ENCODE peak calls at places on chromosomes 1 and 21, in eight cellular contexts. One of them, this sample, is unnamed.

GRCh38 chr1:96376846-96377245 is 344.7 kb upstream of the PTBP2 start:
- DNase-seq in AG09319: no peak
- DNase-seq in anterior cingulate cortex: no peak
- DNase-seq in A549: no peak
- DNase-seq in CD8-positive, alpha-beta memory T cell: no peak
- DNase-seq in left ventricle myocardium inferior: no peak
- DNase-seq in activated CD8-positive, alpha-beta memory T cell treated with anti-CD3 and anti-CD28 coated beads, Interleukin-2, amount 50 U/mL, for 4 hours: no peak
- DNase-seq in stimulated activated CD4-positive, alpha-beta T cell treated with anti-CD3 and anti-CD28 coated beads, Interleukin-4, amount 100 ng/mL, for 4 hours: no peak
- DNase-seq in this sample: no peak

GRCh38 chr1:164343189-164343588 is 215.8 kb upstream of the PBX1 start:
- DNase-seq in AG09319: no peak
- DNase-seq in anterior cingulate cortex: no peak
- DNase-seq in A549: no peak
- DNase-seq in CD8-positive, alpha-beta memory T cell: no peak
- DNase-seq in left ventricle myocardium inferior: no peak
- DNase-seq in activated CD8-positive, alpha-beta memory T cell treated with anti-CD3 and anti-CD28 coated beads, Interleukin-2, amount 50 U/mL, for 4 hours: no peak
- DNase-seq in stimulated activated CD4-positive, alpha-beta T cell treated with anti-CD3 and anti-CD28 coated beads, Interleukin-4, amount 100 ng/mL, for 4 hours: no peak
- DNase-seq in this sample: no peak

GRCh38 chr1:69221492-69221990 is 346.2 kb upstream of the LRRC7 start:
- DNase-seq in AG09319: no peak
- DNase-seq in anterior cingulate cortex: no peak
- DNase-seq in A549: no peak
- DNase-seq in CD8-positive, alpha-beta memory T cell: no peak
- DNase-seq in left ventricle myocardium inferior: no peak
- DNase-seq in activated CD8-positive, alpha-beta memory T cell treated with anti-CD3 and anti-CD28 coated beads, Interleukin-2, amount 50 U/mL, for 4 hours: no peak
- DNase-seq in stimulated activated CD4-positive, alpha-beta T cell treated with anti-CD3 and anti-CD28 coated beads, Interleukin-4, amount 100 ng/mL, for 4 hours: no peak
- DNase-seq in this sample: no peak

GRCh38 chr1:153122831-153123421 is 9.6 kb upstream of the SPRR2F start:
- DNase-seq in AG09319: no peak
- DNase-seq in anterior cingulate cortex: no peak
- DNase-seq in A549: peak; percentile 2
- DNase-seq in CD8-positive, alpha-beta memory T cell: no peak
- DNase-seq in left ventricle myocardium inferior: no peak
- DNase-seq in activated CD8-positive, alpha-beta memory T cell treated with anti-CD3 and anti-CD28 coated beads, Interleukin-2, amount 50 U/mL, for 4 hours: no peak
- DNase-seq in stimulated activated CD4-positive, alpha-beta T cell treated with anti-CD3 and anti-CD28 coated beads, Interleukin-4, amount 100 ng/mL, for 4 hours: no peak
- DNase-seq in this sample: no peak

GRCh38 chr1:155978973-155979429 is 654 bp upstream of the ARHGEF2 start:
- DNase-seq in AG09319: no peak
- DNase-seq in anterior cingulate cortex: no peak
- DNase-seq in A549: no peak
- DNase-seq in CD8-positive, alpha-beta memory T cell: no peak
- DNase-seq in left ventricle myocardium inferior: peak; percentile 46
- DNase-seq in activated CD8-positive, alpha-beta memory T cell treated with anti-CD3 and anti-CD28 coated beads, Interleukin-2, amount 50 U/mL, for 4 hours: no peak
- DNase-seq in stimulated activated CD4-positive, alpha-beta T cell treated with anti-CD3 and anti-CD28 coated beads, Interleukin-4, amount 100 ng/mL, for 4 hours: no peak
- DNase-seq in this sample: peak; percentile 72

GRCh38 chr1:106998431-106999002 is 58.0 kb upstream of the PRMT6 start:
- DNase-seq in AG09319: no peak
- DNase-seq in anterior cingulate cortex: no peak
- DNase-seq in A549: no peak
- DNase-seq in CD8-positive, alpha-beta memory T cell: no peak
- DNase-seq in left ventricle myocardium inferior: no peak
- DNase-seq in activated CD8-positive, alpha-beta memory T cell treated with anti-CD3 and anti-CD28 coated beads, Interleukin-2, amount 50 U/mL, for 4 hours: no peak
- DNase-seq in stimulated activated CD4-positive, alpha-beta T cell treated with anti-CD3 and anti-CD28 coated beads, Interleukin-4, amount 100 ng/mL, for 4 hours: no peak
- DNase-seq in this sample: no peak

GRCh38 chr1:100556181-100556580 is 18.2 kb downstream of the GPR88 start:
- DNase-seq in AG09319: no peak
- DNase-seq in anterior cingulate cortex: no peak
- DNase-seq in A549: no peak
- DNase-seq in CD8-positive, alpha-beta memory T cell: no peak
- DNase-seq in left ventricle myocardium inferior: no peak
- DNase-seq in activated CD8-positive, alpha-beta memory T cell treated with anti-CD3 and anti-CD28 coated beads, Interleukin-2, amount 50 U/mL, for 4 hours: no peak
- DNase-seq in stimulated activated CD4-positive, alpha-beta T cell treated with anti-CD3 and anti-CD28 coated beads, Interleukin-4, amount 100 ng/mL, for 4 hours: no peak
- DNase-seq in this sample: no peak

GRCh38 chr1:37133276-37134145 is 99.2 kb upstream of the GRIK3 start:
- DNase-seq in AG09319: no peak
- DNase-seq in anterior cingulate cortex: peak; percentile 55
- DNase-seq in A549: no peak
- DNase-seq in CD8-positive, alpha-beta memory T cell: no peak
- DNase-seq in left ventricle myocardium inferior: no peak
- DNase-seq in activated CD8-positive, alpha-beta memory T cell treated with anti-CD3 and anti-CD28 coated beads, Interleukin-2, amount 50 U/mL, for 4 hours: no peak
- DNase-seq in stimulated activated CD4-positive, alpha-beta T cell treated with anti-CD3 and anti-CD28 coated beads, Interleukin-4, amount 100 ng/mL, for 4 hours: no peak
- DNase-seq in this sample: no peak

GRCh38 chr1:6519935-6520621 is 28.6 kb upstream of the PLEKHG5 start:
- DNase-seq in AG09319: peak; percentile 59
- DNase-seq in anterior cingulate cortex: peak; percentile 86
- DNase-seq in A549: no peak
- DNase-seq in CD8-positive, alpha-beta memory T cell: no peak
- DNase-seq in left ventricle myocardium inferior: no peak
- DNase-seq in activated CD8-positive, alpha-beta memory T cell treated with anti-CD3 and anti-CD28 coated beads, Interleukin-2, amount 50 U/mL, for 4 hours: no peak
- DNase-seq in stimulated activated CD4-positive, alpha-beta T cell treated with anti-CD3 and anti-CD28 coated beads, Interleukin-4, amount 100 ng/mL, for 4 hours: no peak
- DNase-seq in this sample: no peak

GRCh38 chr1:211935448-211935970 is 99.8 kb downstream of the INTS7 start:
- DNase-seq in AG09319: no peak
- DNase-seq in anterior cingulate cortex: no peak
- DNase-seq in A549: no peak
- DNase-seq in CD8-positive, alpha-beta memory T cell: no peak
- DNase-seq in left ventricle myocardium inferior: no peak
- DNase-seq in activated CD8-positive, alpha-beta memory T cell treated with anti-CD3 and anti-CD28 coated beads, Interleukin-2, amount 50 U/mL, for 4 hours: no peak
- DNase-seq in stimulated activated CD4-positive, alpha-beta T cell treated with anti-CD3 and anti-CD28 coated beads, Interleukin-4, amount 100 ng/mL, for 4 hours: no peak
- DNase-seq in this sample: peak; percentile 93

GRCh38 chr1:20212685-20213331 is 26.5 kb upstream of the PLA2G2C start:
- DNase-seq in AG09319: peak; percentile 18
- DNase-seq in anterior cingulate cortex: peak; percentile 67
- DNase-seq in A549: peak; percentile 48
- DNase-seq in CD8-positive, alpha-beta memory T cell: peak; percentile 49
- DNase-seq in left ventricle myocardium inferior: peak; percentile 48
- DNase-seq in activated CD8-positive, alpha-beta memory T cell treated with anti-CD3 and anti-CD28 coated beads, Interleukin-2, amount 50 U/mL, for 4 hours: peak; percentile 39
- DNase-seq in stimulated activated CD4-positive, alpha-beta T cell treated with anti-CD3 and anti-CD28 coated beads, Interleukin-4, amount 100 ng/mL, for 4 hours: peak; percentile 30
- DNase-seq in this sample: peak; percentile 65

GRCh38 chr1:229203030-229203751 is 67.7 kb upstream of the RAB4A start:
- DNase-seq in AG09319: no peak
- DNase-seq in anterior cingulate cortex: no peak
- DNase-seq in A549: peak; percentile 83
- DNase-seq in CD8-positive, alpha-beta memory T cell: no peak
- DNase-seq in left ventricle myocardium inferior: no peak
- DNase-seq in activated CD8-positive, alpha-beta memory T cell treated with anti-CD3 and anti-CD28 coated beads, Interleukin-2, amount 50 U/mL, for 4 hours: no peak
- DNase-seq in stimulated activated CD4-positive, alpha-beta T cell treated with anti-CD3 and anti-CD28 coated beads, Interleukin-4, amount 100 ng/mL, for 4 hours: no peak
- DNase-seq in this sample: no peak

GRCh38 chr1:205907794-205908193 is 35.5 kb downstream of the SLC26A9 start:
- DNase-seq in AG09319: peak; percentile 7
- DNase-seq in anterior cingulate cortex: no peak
- DNase-seq in A549: peak; percentile 52
- DNase-seq in CD8-positive, alpha-beta memory T cell: no peak
- DNase-seq in left ventricle myocardium inferior: no peak
- DNase-seq in activated CD8-positive, alpha-beta memory T cell treated with anti-CD3 and anti-CD28 coated beads, Interleukin-2, amount 50 U/mL, for 4 hours: no peak
- DNase-seq in stimulated activated CD4-positive, alpha-beta T cell treated with anti-CD3 and anti-CD28 coated beads, Interleukin-4, amount 100 ng/mL, for 4 hours: no peak
- DNase-seq in this sample: no peak

GRCh38 chr1:24321150-24321549 is 2.0 kb downstream of the GRHL3 start:
- DNase-seq in AG09319: no peak
- DNase-seq in anterior cingulate cortex: no peak
- DNase-seq in A549: no peak
- DNase-seq in CD8-positive, alpha-beta memory T cell: no peak
- DNase-seq in left ventricle myocardium inferior: no peak
- DNase-seq in activated CD8-positive, alpha-beta memory T cell treated with anti-CD3 and anti-CD28 coated beads, Interleukin-2, amount 50 U/mL, for 4 hours: no peak
- DNase-seq in stimulated activated CD4-positive, alpha-beta T cell treated with anti-CD3 and anti-CD28 coated beads, Interleukin-4, amount 100 ng/mL, for 4 hours: no peak
- DNase-seq in this sample: no peak

GRCh38 chr1:236421022-236421421 is 26.9 kb downstream of the EDARADD start:
- DNase-seq in AG09319: no peak
- DNase-seq in anterior cingulate cortex: no peak
- DNase-seq in A549: peak; percentile 91
- DNase-seq in CD8-positive, alpha-beta memory T cell: no peak
- DNase-seq in left ventricle myocardium inferior: no peak
- DNase-seq in activated CD8-positive, alpha-beta memory T cell treated with anti-CD3 and anti-CD28 coated beads, Interleukin-2, amount 50 U/mL, for 4 hours: no peak
- DNase-seq in stimulated activated CD4-positive, alpha-beta T cell treated with anti-CD3 and anti-CD28 coated beads, Interleukin-4, amount 100 ng/mL, for 4 hours: no peak
- DNase-seq in this sample: no peak

GRCh38 chr1:168136709-168137514 is at the start of gene GPR161:
- DNase-seq in AG09319: no peak
- DNase-seq in anterior cingulate cortex: no peak
- DNase-seq in A549: peak; percentile 51
- DNase-seq in CD8-positive, alpha-beta memory T cell: peak; percentile 4
- DNase-seq in left ventricle myocardium inferior: peak; percentile 65
- DNase-seq in activated CD8-positive, alpha-beta memory T cell treated with anti-CD3 and anti-CD28 coated beads, Interleukin-2, amount 50 U/mL, for 4 hours: peak; percentile 19
- DNase-seq in stimulated activated CD4-positive, alpha-beta T cell treated with anti-CD3 and anti-CD28 coated beads, Interleukin-4, amount 100 ng/mL, for 4 hours: no peak
- DNase-seq in this sample: peak; percentile 63

GRCh38 chr1:215160351-215160750 is 77.8 kb downstream of the KCNK2 start:
- DNase-seq in AG09319: no peak
- DNase-seq in anterior cingulate cortex: no peak
- DNase-seq in A549: no peak
- DNase-seq in CD8-positive, alpha-beta memory T cell: no peak
- DNase-seq in left ventricle myocardium inferior: no peak
- DNase-seq in activated CD8-positive, alpha-beta memory T cell treated with anti-CD3 and anti-CD28 coated beads, Interleukin-2, amount 50 U/mL, for 4 hours: no peak
- DNase-seq in stimulated activated CD4-positive, alpha-beta T cell treated with anti-CD3 and anti-CD28 coated beads, Interleukin-4, amount 100 ng/mL, for 4 hours: no peak
- DNase-seq in this sample: no peak

GRCh38 chr1:62725255-62725654 is 37.1 kb upstream of the DOCK7 start:
- DNase-seq in AG09319: peak; percentile 74
- DNase-seq in anterior cingulate cortex: peak; percentile 69
- DNase-seq in A549: no peak
- DNase-seq in CD8-positive, alpha-beta memory T cell: no peak
- DNase-seq in left ventricle myocardium inferior: no peak
- DNase-seq in activated CD8-positive, alpha-beta memory T cell treated with anti-CD3 and anti-CD28 coated beads, Interleukin-2, amount 50 U/mL, for 4 hours: no peak
- DNase-seq in stimulated activated CD4-positive, alpha-beta T cell treated with anti-CD3 and anti-CD28 coated beads, Interleukin-4, amount 100 ng/mL, for 4 hours: no peak
- DNase-seq in this sample: no peak

GRCh38 chr1:236144446-236145150 is 2.3 kb downstream of the GPR137B start:
- DNase-seq in AG09319: no peak
- DNase-seq in anterior cingulate cortex: no peak
- DNase-seq in A549: no peak
- DNase-seq in CD8-positive, alpha-beta memory T cell: no peak
- DNase-seq in left ventricle myocardium inferior: no peak
- DNase-seq in activated CD8-positive, alpha-beta memory T cell treated with anti-CD3 and anti-CD28 coated beads, Interleukin-2, amount 50 U/mL, for 4 hours: no peak
- DNase-seq in stimulated activated CD4-positive, alpha-beta T cell treated with anti-CD3 and anti-CD28 coated beads, Interleukin-4, amount 100 ng/mL, for 4 hours: no peak
- DNase-seq in this sample: no peak

GRCh38 chr1:43853161-43853921 is 80.3 kb upstream of the ARTN start:
- DNase-seq in AG09319: no peak
- DNase-seq in anterior cingulate cortex: peak; percentile 15
- DNase-seq in A549: no peak
- DNase-seq in CD8-positive, alpha-beta memory T cell: peak; percentile 38
- DNase-seq in left ventricle myocardium inferior: peak; percentile 74
- DNase-seq in activated CD8-positive, alpha-beta memory T cell treated with anti-CD3 and anti-CD28 coated beads, Interleukin-2, amount 50 U/mL, for 4 hours: peak; percentile 30
- DNase-seq in stimulated activated CD4-positive, alpha-beta T cell treated with anti-CD3 and anti-CD28 coated beads, Interleukin-4, amount 100 ng/mL, for 4 hours: no peak
- DNase-seq in this sample: no peak

GRCh38 chr1:54619749-54620148 is 3.6 kb downstream of the FAM151A start:
- DNase-seq in AG09319: no peak
- DNase-seq in anterior cingulate cortex: no peak
- DNase-seq in A549: no peak
- DNase-seq in CD8-positive, alpha-beta memory T cell: no peak
- DNase-seq in left ventricle myocardium inferior: no peak
- DNase-seq in activated CD8-positive, alpha-beta memory T cell treated with anti-CD3 and anti-CD28 coated beads, Interleukin-2, amount 50 U/mL, for 4 hours: no peak
- DNase-seq in stimulated activated CD4-positive, alpha-beta T cell treated with anti-CD3 and anti-CD28 coated beads, Interleukin-4, amount 100 ng/mL, for 4 hours: no peak
- DNase-seq in this sample: no peak

GRCh38 chr1:14699596-14699995 is 101.1 kb downstream of the KAZN start:
- DNase-seq in AG09319: no peak
- DNase-seq in anterior cingulate cortex: no peak
- DNase-seq in A549: no peak
- DNase-seq in CD8-positive, alpha-beta memory T cell: no peak
- DNase-seq in left ventricle myocardium inferior: no peak
- DNase-seq in activated CD8-positive, alpha-beta memory T cell treated with anti-CD3 and anti-CD28 coated beads, Interleukin-2, amount 50 U/mL, for 4 hours: no peak
- DNase-seq in stimulated activated CD4-positive, alpha-beta T cell treated with anti-CD3 and anti-CD28 coated beads, Interleukin-4, amount 100 ng/mL, for 4 hours: no peak
- DNase-seq in this sample: no peak

GRCh38 chr21:33205476-33205875 is 24.3 kb upstream of the IFNAR2 start:
- DNase-seq in AG09319: no peak
- DNase-seq in anterior cingulate cortex: no peak
- DNase-seq in A549: peak; percentile 35
- DNase-seq in CD8-positive, alpha-beta memory T cell: peak; percentile 41
- DNase-seq in left ventricle myocardium inferior: no peak
- DNase-seq in activated CD8-positive, alpha-beta memory T cell treated with anti-CD3 and anti-CD28 coated beads, Interleukin-2, amount 50 U/mL, for 4 hours: no peak
- DNase-seq in stimulated activated CD4-positive, alpha-beta T cell treated with anti-CD3 and anti-CD28 coated beads, Interleukin-4, amount 100 ng/mL, for 4 hours: no peak
- DNase-seq in this sample: no peak

GRCh38 chr1:24905355-24905978 is 24.6 kb downstream of the RUNX3 start:
- DNase-seq in AG09319: no peak
- DNase-seq in anterior cingulate cortex: no peak
- DNase-seq in A549: no peak
- DNase-seq in CD8-positive, alpha-beta memory T cell: no peak
- DNase-seq in left ventricle myocardium inferior: no peak
- DNase-seq in activated CD8-positive, alpha-beta memory T cell treated with anti-CD3 and anti-CD28 coated beads, Interleukin-2, amount 50 U/mL, for 4 hours: no peak
- DNase-seq in stimulated activated CD4-positive, alpha-beta T cell treated with anti-CD3 and anti-CD28 coated beads, Interleukin-4, amount 100 ng/mL, for 4 hours: no peak
- DNase-seq in this sample: no peak

GRCh38 chr1:36696261-36696940 is 213.7 kb upstream of the CSF3R start:
- DNase-seq in AG09319: no peak
- DNase-seq in anterior cingulate cortex: no peak
- DNase-seq in A549: no peak
- DNase-seq in CD8-positive, alpha-beta memory T cell: no peak
- DNase-seq in left ventricle myocardium inferior: no peak
- DNase-seq in activated CD8-positive, alpha-beta memory T cell treated with anti-CD3 and anti-CD28 coated beads, Interleukin-2, amount 50 U/mL, for 4 hours: no peak
- DNase-seq in stimulated activated CD4-positive, alpha-beta T cell treated with anti-CD3 and anti-CD28 coated beads, Interleukin-4, amount 100 ng/mL, for 4 hours: no peak
- DNase-seq in this sample: no peak

GRCh38 chr1:187715483-187715882 is 886.7 kb downstream of the PLA2G4A start:
- DNase-seq in AG09319: no peak
- DNase-seq in anterior cingulate cortex: no peak
- DNase-seq in A549: no peak
- DNase-seq in CD8-positive, alpha-beta memory T cell: no peak
- DNase-seq in left ventricle myocardium inferior: no peak
- DNase-seq in activated CD8-positive, alpha-beta memory T cell treated with anti-CD3 and anti-CD28 coated beads, Interleukin-2, amount 50 U/mL, for 4 hours: no peak
- DNase-seq in stimulated activated CD4-positive, alpha-beta T cell treated with anti-CD3 and anti-CD28 coated beads, Interleukin-4, amount 100 ng/mL, for 4 hours: no peak
- DNase-seq in this sample: no peak

GRCh38 chr1:246897302-246897701 is 34.4 kb downstream of the AHCTF1 start:
- DNase-seq in AG09319: no peak
- DNase-seq in anterior cingulate cortex: no peak
- DNase-seq in A549: no peak
- DNase-seq in CD8-positive, alpha-beta memory T cell: no peak
- DNase-seq in left ventricle myocardium inferior: no peak
- DNase-seq in activated CD8-positive, alpha-beta memory T cell treated with anti-CD3 and anti-CD28 coated beads, Interleukin-2, amount 50 U/mL, for 4 hours: no peak
- DNase-seq in stimulated activated CD4-positive, alpha-beta T cell treated with anti-CD3 and anti-CD28 coated beads, Interleukin-4, amount 100 ng/mL, for 4 hours: no peak
- DNase-seq in this sample: no peak

GRCh38 chr1:111563619-111564018 is 56.0 kb upstream of the RAP1A start:
- DNase-seq in AG09319: no peak
- DNase-seq in anterior cingulate cortex: no peak
- DNase-seq in A549: peak; percentile 12
- DNase-seq in CD8-positive, alpha-beta memory T cell: no peak
- DNase-seq in left ventricle myocardium inferior: no peak
- DNase-seq in activated CD8-positive, alpha-beta memory T cell treated with anti-CD3 and anti-CD28 coated beads, Interleukin-2, amount 50 U/mL, for 4 hours: no peak
- DNase-seq in stimulated activated CD4-positive, alpha-beta T cell treated with anti-CD3 and anti-CD28 coated beads, Interleukin-4, amount 100 ng/mL, for 4 hours: no peak
- DNase-seq in this sample: no peak

GRCh38 chr1:170594227-170594626 is 62.3 kb downstream of the GORAB start:
- DNase-seq in AG09319: no peak
- DNase-seq in anterior cingulate cortex: no peak
- DNase-seq in A549: no peak
- DNase-seq in CD8-positive, alpha-beta memory T cell: no peak
- DNase-seq in left ventricle myocardium inferior: no peak
- DNase-seq in activated CD8-positive, alpha-beta memory T cell treated with anti-CD3 and anti-CD28 coated beads, Interleukin-2, amount 50 U/mL, for 4 hours: no peak
- DNase-seq in stimulated activated CD4-positive, alpha-beta T cell treated with anti-CD3 and anti-CD28 coated beads, Interleukin-4, amount 100 ng/mL, for 4 hours: no peak
- DNase-seq in this sample: no peak

GRCh38 chr1:179083031-179083345 is 1.1 kb downstream of the TOR3A start:
- DNase-seq in AG09319: no peak
- DNase-seq in anterior cingulate cortex: no peak
- DNase-seq in A549: no peak
- DNase-seq in CD8-positive, alpha-beta memory T cell: peak; percentile 11
- DNase-seq in left ventricle myocardium inferior: no peak
- DNase-seq in activated CD8-positive, alpha-beta memory T cell treated with anti-CD3 and anti-CD28 coated beads, Interleukin-2, amount 50 U/mL, for 4 hours: no peak
- DNase-seq in stimulated activated CD4-positive, alpha-beta T cell treated with anti-CD3 and anti-CD28 coated beads, Interleukin-4, amount 100 ng/mL, for 4 hours: no peak
- DNase-seq in this sample: no peak

GRCh38 chr1:63601463-63601862 is 8.3 kb downstream of the PGM1 start:
- DNase-seq in AG09319: no peak
- DNase-seq in anterior cingulate cortex: no peak
- DNase-seq in A549: no peak
- DNase-seq in CD8-positive, alpha-beta memory T cell: no peak
- DNase-seq in left ventricle myocardium inferior: no peak
- DNase-seq in activated CD8-positive, alpha-beta memory T cell treated with anti-CD3 and anti-CD28 coated beads, Interleukin-2, amount 50 U/mL, for 4 hours: no peak
- DNase-seq in stimulated activated CD4-positive, alpha-beta T cell treated with anti-CD3 and anti-CD28 coated beads, Interleukin-4, amount 100 ng/mL, for 4 hours: no peak
- DNase-seq in this sample: no peak

This sample was measured in natural killer cell treated with Interleukin-12 subunit alpha and Interleukin-12 subunit beta and Interleukin-15 and Interleukin-18, amount 100 ng/mL, for 72 hours.